ENCODE peak calls at places on chromosome 22, in four cellular contexts. V, T, J and O are unnamed samples.

GRCh38 chr22:46946383-46946965 is 184.0 kb downstream of the TBC1D22A start:
- DNase-seq in V (no peak), T (no peak), J (no peak), O (no peak)

GRCh38 chr22:48635825-48636224 is 1191.8 kb downstream of the BRD1 start:
- DNase-seq in V (no peak), T (no peak), J (no peak), O (no peak)

GRCh38 chr22:50700387-50701075 is 27.9 kb downstream of the SHANK3 start:
- DNase-seq in V (no peak), T (no peak), J (no peak), O (no peak)

GRCh38 chr22:40410272-40410671 is 39.9 kb downstream of the SGSM3 start:
- DNase-seq in V (no peak), T (no peak), J (no peak), O (no peak)

GRCh38 chr22:46023558-46023981 is 46.6 kb upstream of the WNT7B start:
- DNase-seq in V (peak), T (no peak), J (peak), O (no peak)

GRCh38 chr22:22208657-22209056 is 35.9 kb upstream of the VPREB1 start:
- DNase-seq in V (no peak), T (no peak), J (no peak), O (no peak)

GRCh38 chr22:23389271-23390071 is 190.6 kb downstream of the IGLL1 start:
- DNase-seq in V (no peak), T (no peak), J (no peak), O (no peak)

GRCh38 chr22:17913705-17914282 is 110.6 kb downstream of the MICAL3 start:
- DNase-seq in V (no peak), T (no peak), J (no peak), O (no peak)

GRCh38 chr22:33337524-33337923 is 279.3 kb upstream of the SYN3 start:
- DNase-seq in V (no peak), T (no peak), J (no peak), O (no peak)

GRCh38 chr22:24758164-24758799 is 16.2 kb downstream of the PIWIL3 start:
- DNase-seq in V (no peak), T (peak), J (peak), O (peak)

GRCh38 chr22:23289851-23290724 is 109.8 kb downstream of the BCR start:
- DNase-seq in V (no peak), T (peak), J (no peak), O (peak)

GRCh38 chr22:31945971-31946680 is 1.8 kb downstream of the YWHAH start:
- DNase-seq in V (no peak), T (no peak), J (no peak), O (no peak)
- TF ChIP-seq CTCF in V (no peak), T (no peak), J (no peak), O (no peak)

GRCh38 chr22:38707346-38707745 is 1.6 kb downstream of the GTPBP1 start:
- DNase-seq in V (no peak), T (no peak), J (no peak), O (no peak)

GRCh38 chr22:38709306-38709705 is 3.6 kb downstream of the GTPBP1 start:
- DNase-seq in V (no peak), T (no peak), J (no peak), O (no peak)

GRCh38 chr22:38706101-38706884 is 549 bp downstream of the GTPBP1 start:
- DNase-seq in V (peak), T (no peak), J (no peak), O (peak)

GRCh38 chr22:38706885-38707180 is 1.1 kb downstream of the GTPBP1 start:
- DNase-seq in V (no peak), T (no peak), J (no peak), O (no peak)

DNA sequence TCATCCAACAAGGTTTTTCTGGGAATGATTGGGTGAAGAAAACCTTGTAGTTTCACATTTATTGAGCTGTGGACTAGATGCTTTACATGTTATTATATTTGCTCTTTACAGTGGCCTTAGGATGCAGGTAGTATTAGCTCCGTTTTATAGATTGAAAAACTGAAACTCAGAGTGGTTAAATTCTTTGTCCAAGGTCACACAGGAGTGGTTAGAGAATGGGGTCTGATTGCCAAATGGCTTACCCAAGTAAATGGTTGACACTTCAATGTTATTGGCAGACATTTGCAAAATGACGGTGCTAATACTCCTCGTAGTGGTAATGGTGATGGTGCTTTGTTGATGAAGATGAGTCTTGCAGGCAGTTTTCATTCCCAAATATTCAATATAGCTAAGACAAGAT is 2.2 kb downstream of the GTPBP1 start:
- DNase-seq in V (no peak), T (no peak), J (no peak), O (no peak)
- TF ChIP-seq CTCF in V (no peak), T (no peak), J (no peak), O (no peak)

GRCh38 chr22:44968736-44969135 is 41.1 kb downstream of the PHF21B start:
- DNase-seq in V (no peak), T (no peak), J (no peak), O (no peak)
- TF ChIP-seq CTCF in V (no peak), T (no peak), J (no peak), O (no peak)

GRCh38 chr22:44068422-44069191 is 44.5 kb downstream of the PARVB start:
- DNase-seq in V (no peak), T (no peak), J (no peak), O (peak)

GRCh38 chr22:44063462-44064371 is 39.6 kb downstream of the PARVB start:
- DNase-seq in V (no peak), T (no peak), J (no peak), O (no peak)

GRCh38 chr22:44070029-44070428 is 45.9 kb downstream of the PARVB start:
- DNase-seq in V (no peak), T (no peak), J (no peak), O (no peak)

GRCh38 chr22:44067901-44068300 is 43.8 kb downstream of the PARVB start:
- DNase-seq in V (no peak), T (no peak), J (no peak), O (no peak)

DNA sequence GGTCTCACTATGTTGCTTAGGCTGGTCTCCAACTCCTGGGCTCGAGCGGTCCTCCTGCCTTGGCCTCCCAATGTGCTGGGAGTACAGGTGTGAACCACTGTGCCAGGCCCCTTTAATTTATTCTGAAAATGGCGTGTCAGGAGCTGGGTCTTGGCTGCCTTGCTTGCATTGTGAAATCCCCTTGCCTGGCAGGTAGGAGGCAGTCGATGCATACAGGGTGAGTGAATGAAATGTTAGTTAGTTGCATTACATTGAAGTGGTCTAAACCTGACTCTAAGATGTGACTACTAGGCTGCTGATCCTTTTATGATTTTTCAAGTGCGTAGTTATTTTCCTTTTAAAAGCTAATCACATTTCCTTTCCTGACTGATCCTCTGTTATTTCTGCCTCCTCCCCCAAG is 42.9 kb downstream of the PARVB start:
- DNase-seq in V (no peak), T (no peak), J (no peak), O (no peak)
- TF ChIP-seq CTCF in V (no peak), T (no peak), J (no peak), O (no peak)

GRCh38 chr22:27596133-27596905 is 205.2 kb downstream of the MN1 start:
- DNase-seq in V (no peak), T (no peak), J (no peak), O (no peak)

GRCh38 chr22:27601195-27601594 is 200.4 kb downstream of the MN1 start:
- DNase-seq in V (no peak), T (no peak), J (no peak), O (no peak)

GRCh38 chr22:27594474-27595134 is 207.0 kb downstream of the MN1 start:
- DNase-seq in V (no peak), T (no peak), J (no peak), O (no peak)

GRCh38 chr22:27598792-27599191 is 202.8 kb downstream of the MN1 start:
- DNase-seq in V (no peak), T (no peak), J (no peak), O (no peak)

DNA sequence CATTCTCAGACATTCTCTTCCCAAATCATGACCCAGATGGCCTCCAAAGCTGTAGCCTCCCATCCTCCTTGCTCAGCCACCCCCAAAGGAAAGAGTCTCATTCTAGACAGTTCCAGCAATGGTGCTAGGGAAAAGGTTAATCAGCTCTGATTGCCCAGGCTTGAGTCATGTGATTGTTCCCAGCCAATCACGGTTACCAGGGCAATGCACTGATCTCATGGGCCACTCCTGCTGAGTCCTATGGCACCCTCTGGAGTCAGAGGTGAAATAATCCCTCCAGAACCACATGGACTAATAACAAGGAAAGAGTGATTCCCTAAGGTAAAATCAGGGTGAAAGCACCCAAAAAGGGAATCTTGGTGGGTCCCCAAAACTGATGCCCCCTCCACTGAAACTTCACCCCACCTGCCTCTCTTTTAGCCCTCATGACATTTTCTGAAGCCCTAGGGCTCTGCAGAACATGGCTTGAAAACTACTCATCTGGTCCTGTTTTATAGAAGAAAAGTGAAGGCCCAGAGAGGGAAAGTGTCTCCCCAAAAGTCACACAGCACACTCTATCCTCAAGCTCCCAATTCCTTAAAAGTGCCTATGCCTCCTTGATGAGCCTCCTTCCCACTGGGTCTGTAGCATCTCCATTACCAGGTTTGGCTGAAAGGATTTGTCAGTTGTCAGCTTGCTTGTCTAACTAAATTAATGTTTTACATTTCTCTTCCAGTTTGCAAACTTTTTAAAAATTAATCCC is 203.7 kb downstream of the MN1 start:
- DNase-seq in V (no peak), T (no peak), J (no peak), O (no peak)
- TF ChIP-seq CTCF in V (no peak), T (no peak), J (no peak), O (no peak)